ENCODE peak calls at places on chromosome 21, in four cellular contexts. One of them, this sample, is unnamed.

GRCh38 chr21:25826652-25827051 is 91.9 kb downstream of the GABPA start:
- DNase-seq in ovary: no peak
- DNase-seq in NAMALWA: no peak
- DNase-seq in stimulated activated CD4-positive, alpha-beta T cell treated with anti-CD3 and anti-CD28 coated beads, Interleukin-4, amount 100 ng/mL, for 1 hour: no peak
- DNase-seq in this sample: no peak

GRCh38 chr21:24115141-24115540 is 1492.1 kb downstream of the MRPL39 start:
- DNase-seq in NAMALWA: no peak
- DNase-seq in stimulated activated CD4-positive, alpha-beta T cell treated with anti-CD3 and anti-CD28 coated beads, Interleukin-4, amount 100 ng/mL, for 1 hour: no peak
- DNase-seq in ovary: no peak
- DNase-seq in this sample: no peak

GRCh38 chr21:37483776-37484175 is 117.2 kb downstream of the DYRK1A start:
- DNase-seq in stimulated activated CD4-positive, alpha-beta T cell treated with anti-CD3 and anti-CD28 coated beads, Interleukin-4, amount 100 ng/mL, for 1 hour: no peak
- DNase-seq in NAMALWA: no peak
- DNase-seq in ovary: no peak
- DNase-seq in this sample: no peak

GRCh38 chr21:31658053-31658452 is 1.4 kb upstream of the SOD1 start:
- DNase-seq in ovary: peak; percentile 19
- DNase-seq in NAMALWA: no peak
- DNase-seq in stimulated activated CD4-positive, alpha-beta T cell treated with anti-CD3 and anti-CD28 coated beads, Interleukin-4, amount 100 ng/mL, for 1 hour: no peak
- DNase-seq in this sample: no peak

GRCh38 chr21:42546433-42546832 is 32.8 kb downstream of the SLC37A1 start:
- DNase-seq in stimulated activated CD4-positive, alpha-beta T cell treated with anti-CD3 and anti-CD28 coated beads, Interleukin-4, amount 100 ng/mL, for 1 hour: no peak
- DNase-seq in NAMALWA: no peak
- DNase-seq in ovary: no peak
- DNase-seq in this sample: no peak

GRCh38 chr21:42676799-42677198 is 23.4 kb downstream of the PDE9A start:
- DNase-seq in stimulated activated CD4-positive, alpha-beta T cell treated with anti-CD3 and anti-CD28 coated beads, Interleukin-4, amount 100 ng/mL, for 1 hour: no peak
- DNase-seq in NAMALWA: no peak
- DNase-seq in ovary: no peak
- DNase-seq in this sample: no peak

GRCh38 chr21:31566061-31566460 is 93.4 kb upstream of the SOD1 start:
- DNase-seq in stimulated activated CD4-positive, alpha-beta T cell treated with anti-CD3 and anti-CD28 coated beads, Interleukin-4, amount 100 ng/mL, for 1 hour: no peak
- DNase-seq in NAMALWA: peak; percentile 34
- DNase-seq in ovary: no peak
- DNase-seq in this sample: no peak

GRCh38 chr21:23223882-23224281 is 2225.7 kb downstream of the NCAM2 start:
- DNase-seq in ovary: no peak
- DNase-seq in NAMALWA: no peak
- DNase-seq in stimulated activated CD4-positive, alpha-beta T cell treated with anti-CD3 and anti-CD28 coated beads, Interleukin-4, amount 100 ng/mL, for 1 hour: no peak
- DNase-seq in this sample: no peak

GRCh38 chr21:34186119-34186719 is 112.8 kb downstream of the MRPS6 start:
- DNase-seq in stimulated activated CD4-positive, alpha-beta T cell treated with anti-CD3 and anti-CD28 coated beads, Interleukin-4, amount 100 ng/mL, for 1 hour: no peak
- DNase-seq in ovary: no peak
- DNase-seq in NAMALWA: no peak
- DNase-seq in this sample: no peak

GRCh38 chr21:45747802-45748445 is 104.4 kb downstream of the PCBP3 start:
- DNase-seq in NAMALWA: no peak
- DNase-seq in stimulated activated CD4-positive, alpha-beta T cell treated with anti-CD3 and anti-CD28 coated beads, Interleukin-4, amount 100 ng/mL, for 1 hour: no peak
- DNase-seq in ovary: no peak
- DNase-seq in this sample: no peak

GRCh38 chr21:18204931-18205330 is 39.7 kb upstream of the CHODL start:
- DNase-seq in ovary: no peak
- DNase-seq in NAMALWA: peak; percentile 2
- DNase-seq in stimulated activated CD4-positive, alpha-beta T cell treated with anti-CD3 and anti-CD28 coated beads, Interleukin-4, amount 100 ng/mL, for 1 hour: no peak
- DNase-seq in this sample: no peak

GRCh38 chr21:17900990-17901385 is 81.8 kb upstream of the C21orf91 start:
- DNase-seq in stimulated activated CD4-positive, alpha-beta T cell treated with anti-CD3 and anti-CD28 coated beads, Interleukin-4, amount 100 ng/mL, for 1 hour: no peak
- DNase-seq in NAMALWA: no peak
- DNase-seq in ovary: no peak
- DNase-seq in this sample: no peak

This sample was measured in activated T-helper 2 cell treated with anti-CD3 and anti-CD28 coated beads, Interferon-gamma antibody, Interleukin-2, Interleukin-4, amounts not matched to agents 10 μg/mL and 5 μg/mL and 100 μg/mL, durations not matched to agents 14 hours and 24 hours and 36 hours.